ENCODE peak calls at places on chromosomes 2 and 18, in five cellular contexts. C is fibroblast of mammary gland, X is WTC11, V is A673, N is AG09309. K is an unnamed sample.

GRCh38 chr2:146661494-146662096 is 1183.2 kb upstream of the ACVR2A start:
- DNase-seq in C (peak), V (peak), N (peak), X (no peak), K (peak)

GRCh38 chr2:109260886-109261700 is 132.1 kb downstream of the SH3RF3 start:
- DNase-seq in N (no peak), C (peak), X (peak), V (no peak), K (no peak)

GRCh38 chr2:3959372-3959771 is 256.0 kb downstream of the DCDC2C start:
- DNase-seq in N (no peak), C (peak), V (peak), X (no peak), K (peak)

GRCh38 chr2:44247924-44248323 is 27.4 kb upstream of the SLC3A1 start:
- DNase-seq in C (no peak), X (peak), V (no peak), N (no peak), K (no peak)

GRCh38 chr2:12416600-12416999 is 300.1 kb upstream of the TRIB2 start:
- DNase-seq in X (no peak), V (peak), N (peak), C (peak), K (peak)

GRCh38 chr2:241417626-241418025 is 61.5 kb downstream of the FARP2 start:
- DNase-seq in N (no peak), V (no peak), X (no peak), C (no peak), K (no peak)

GRCh38 chr2:20100711-20101110 is 49.3 kb upstream of the LAPTM4A start:
- DNase-seq in V (no peak), N (no peak), C (no peak), X (no peak), K (no peak)

GRCh38 chr2:177242136-177242987 is 22.2 kb downstream of the NFE2L2 start:
- DNase-seq in V (peak), X (no peak), C (peak), N (peak), K (no peak)

GRCh38 chr2:66495788-66496640 is 61.1 kb downstream of the MEIS1 start:
- DNase-seq in C (peak), V (peak), N (peak), X (peak), K (no peak)

GRCh38 chr2:3168230-3168891 is 209.3 kb downstream of the EIPR1 start:
- DNase-seq in N (peak), X (peak), V (no peak), C (peak), K (no peak)

GRCh38 chr18:31680836-31681568 is 3.4 kb downstream of the B4GALT6 start:
- DNase-seq in X (no peak), V (no peak), N (no peak), C (peak), K (no peak)
- TF ChIP-seq CTCF in X (no peak), V (peak), N (no peak), C (no peak), K (peak)

GRCh38 chr18:297936-298335 is 30.1 kb upstream of the THOC1 start:
- DNase-seq in V (no peak), N (no peak), C (no peak), X (no peak), K (no peak)

GRCh38 chr18:293557-293956 is 25.7 kb upstream of the THOC1 start:
- DNase-seq in X (no peak), V (no peak), N (peak), C (peak), K (no peak)

GRCh38 chr18:286515-287310 is 18.9 kb upstream of the THOC1 start:
- DNase-seq in V (peak), N (no peak), C (peak), X (no peak), K (no peak)

GRCh38 chr18:295756-296155 is 27.9 kb upstream of the THOC1 start:
- DNase-seq in V (no peak), X (no peak), N (peak), C (peak), K (no peak)

DNA sequence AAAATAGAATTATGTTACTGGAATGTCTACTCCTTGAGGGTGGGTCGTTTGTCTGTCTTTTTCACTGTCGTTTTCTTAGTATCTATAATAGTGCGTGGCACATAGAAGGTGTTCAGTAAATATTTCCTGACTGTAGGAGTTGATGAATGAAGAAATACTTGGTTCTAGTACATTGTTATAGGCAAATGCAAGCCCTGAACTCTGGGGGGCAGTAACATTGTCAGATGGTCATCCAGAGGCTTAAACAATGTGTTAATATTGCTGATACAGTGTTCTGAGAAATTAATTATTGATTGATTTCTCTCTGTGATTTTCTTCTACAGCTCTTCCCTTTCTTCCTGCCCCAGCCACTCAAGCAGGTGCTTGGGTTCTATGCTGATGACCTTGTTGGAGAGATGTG is 24.4 kb upstream of the THOC1 start:
- DNase-seq in C (peak), N (no peak), X (no peak), V (peak), K (no peak)
- TF ChIP-seq CTCF in C (peak), N (peak), X (no peak), V (peak), K (no peak)

GRCh38 chr18:46767217-46767616 is 10.4 kb upstream of the ST8SIA5 start:
- DNase-seq in N (no peak), C (no peak), V (no peak), X (no peak), K (no peak)
- TF ChIP-seq CTCF in N (no peak), C (no peak), V (no peak), X (no peak), K (no peak)

DNA sequence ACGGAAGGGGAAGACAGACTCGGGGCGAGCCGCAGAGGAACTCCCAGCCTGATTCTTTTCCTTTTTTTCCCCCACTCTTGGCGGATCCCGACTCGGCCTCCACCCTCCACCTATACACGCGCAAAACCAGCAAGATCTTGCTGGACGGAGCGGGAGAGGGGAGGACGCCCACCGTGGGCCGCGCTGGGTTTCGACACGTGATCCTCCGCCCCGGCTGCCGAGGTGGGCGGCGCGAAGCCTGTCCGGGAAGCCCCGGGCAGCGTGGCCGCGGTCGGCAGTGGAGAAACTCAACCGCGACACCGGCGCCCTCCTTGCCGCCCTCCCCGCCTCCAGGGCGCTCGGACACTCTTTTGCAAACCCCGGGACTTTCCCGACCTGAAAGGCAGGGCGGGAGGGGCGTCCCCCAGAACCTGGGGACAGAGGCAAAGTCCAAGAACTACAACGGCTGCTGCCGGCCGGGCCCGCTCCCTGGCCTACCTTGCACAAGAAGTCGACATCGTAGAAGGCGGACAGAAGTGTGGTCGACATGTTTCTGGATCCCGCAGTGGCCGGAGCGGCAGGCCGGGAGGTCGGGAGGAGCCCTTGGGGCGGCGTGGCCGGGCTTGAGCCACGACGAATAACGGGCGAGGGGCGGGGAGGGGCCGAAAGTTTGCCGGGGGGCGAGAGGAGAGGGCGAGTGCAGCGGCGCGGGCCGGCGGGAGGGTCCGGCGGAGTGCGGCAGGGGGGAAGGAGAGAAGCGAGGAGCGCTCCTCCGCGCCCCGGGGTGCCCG is 433 bp downstream of the ZFP36L2 start:
- DNase-seq in X (no peak), C (peak), V (peak), N (no peak), K (peak)
- TF ChIP-seq CTCF in X (no peak), C (no peak), V (no peak), N (no peak), K (no peak)

GRCh38 chr2:153787612-153788011 is 84.1 kb upstream of the GALNT13 start:
- DNase-seq in C (no peak), N (no peak), V (no peak), X (no peak), K (no peak)
- TF ChIP-seq CTCF in C (peak), N (no peak), V (no peak), X (peak), K (peak)

DNA sequence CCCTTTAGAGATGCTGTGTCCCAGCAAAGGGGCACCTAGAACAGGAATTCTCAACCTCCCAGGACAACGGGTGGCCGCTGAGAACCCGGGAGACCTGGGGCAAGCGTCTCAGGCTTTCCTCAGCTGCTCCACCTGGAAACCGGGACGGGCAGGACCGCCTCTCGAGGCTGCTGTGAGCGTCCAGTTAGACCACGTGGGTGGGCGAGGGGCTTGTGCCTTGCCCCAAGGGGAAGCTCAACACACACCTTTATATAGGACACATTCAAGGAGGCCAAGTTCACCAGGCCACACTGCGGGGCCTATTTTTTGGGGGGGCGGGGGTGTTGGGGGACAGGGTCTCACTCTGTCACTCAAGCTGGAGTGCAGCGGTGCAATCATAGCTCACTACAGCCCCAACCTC is 23.3 kb upstream of the KLF11 start:
- DNase-seq in X (peak), N (no peak), V (no peak), C (no peak), K (no peak)
- TF ChIP-seq CTCF in X (no peak), N (no peak), V (no peak), C (no peak), K (no peak)

GRCh38 chr18:63236990-63237389 is 82.6 kb downstream of the BCL2 start:
- DNase-seq in N (no peak), V (no peak), C (peak), X (peak), K (no peak)
- TF ChIP-seq CTCF in N (no peak), V (no peak), C (no peak), X (no peak), K (no peak)